ENCODE peak calls at places on chromosome 21, in six cellular contexts. E is DND-41, P is hippocampal formation, X is GM03348, W is glutamatergic neuron, T is T-helper 2 cell. N is an unnamed sample.

GRCh38 chr21:44006017-44006624 is 6.0 kb upstream of the TRAPPC10 start:
- DNase-seq in E (no peak), P (no peak), X (peak; percentile 93), W (no peak), T (no peak), N (no peak)

GRCh38 chr21:18204931-18205330 is 39.7 kb upstream of the CHODL start:
- DNase-seq in E (no peak), P (no peak), X (no peak), W (no peak), T (no peak), N (no peak)

GRCh38 chr21:33761104-33762036 is 119.1 kb downstream of the ITSN1 start:
- DNase-seq in E (no peak), P (no peak), X (peak; percentile 82), W (peak; percentile 38), T (no peak), N (peak; percentile 14)

GRCh38 chr21:45543710-45544448 is 1.6 kb upstream of the SLC19A1 start:
- DNase-seq in E (peak; percentile 8), P (no peak), X (no peak), W (peak; percentile 14), T (no peak), N (peak; percentile 2)

GRCh38 chr21:39127506-39127905 is 55.7 kb downstream of the PSMG1 start:
- DNase-seq in E (no peak), P (no peak), X (no peak), W (no peak), T (no peak), N (no peak)

GRCh38 chr21:21688877-21689276 is 690.7 kb downstream of the NCAM2 start:
- DNase-seq in E (peak; percentile 39), P (no peak), X (peak; percentile 20), W (peak; percentile 39), T (no peak), N (peak; percentile 31)

GRCh38 chr21:27248791-27249190 is 281.9 kb upstream of the ADAMTS5 start:
- DNase-seq in E (no peak), P (no peak), X (no peak), W (no peak), T (no peak), N (no peak)

GRCh38 chr21:34071683-34072082 is 1.7 kb upstream of the MRPS6 start:
- DNase-seq in E (no peak), P (no peak), X (no peak), W (no peak), T (no peak), N (no peak)

GRCh38 chr21:41381731-41382130 is 19.9 kb downstream of the MX2 start:
- DNase-seq in E (no peak), P (no peak), X (no peak), W (no peak), T (no peak), N (no peak)

GRCh38 chr21:30152792-30153191 is 13.8 kb downstream of the CLDN17 start:
- DNase-seq in E (no peak), P (no peak), X (no peak), W (no peak), T (no peak), N (no peak)

GRCh38 chr21:44461005-44461404 is 5.7 kb downstream of the LRRC3 start:
- DNase-seq in E (no peak), P (no peak), X (no peak), W (no peak), T (no peak), N (no peak)

GRCh38 chr21:41168391-41169257 is 664 bp downstream of the BACE2 start:
- DNase-seq in E (peak; percentile 58), P (peak; percentile 10), X (peak; percentile 81), W (peak; percentile 36), T (no peak), N (peak; percentile 53)

N was measured in endothelial cell.